ENCODE peak calls at places on chromosomes 2 and 18, in four cellular contexts. B, X, Q and N are unnamed samples.

GRCh38 chr18:79611040-79611681 is 68.4 kb upstream of the CTDP1 start:
- DNase-seq in X (no peak), Q (peak), B (peak), N (no peak)

GRCh38 chr2:130963849-130964793 is 127.4 kb downstream of the ARHGEF4 start:
- DNase-seq in Q (no peak), X (no peak), B (no peak), N (no peak)

GRCh38 chr18:9595197-9595596 is 19.2 kb downstream of the PPP4R1 start:
- DNase-seq in B (peak), Q (no peak), X (no peak), N (no peak)

GRCh38 chr2:239816571-239816970 is 208.6 kb downstream of the NDUFA10 start:
- DNase-seq in B (no peak), X (no peak), Q (no peak), N (no peak)

GRCh38 chr2:199861116-199861774 is 10.3 kb upstream of the FTCDNL1 start:
- DNase-seq in X (no peak), Q (no peak), B (peak), N (no peak)

GRCh38 chr2:27739058-27739373 is 32.5 kb upstream of the MRPL33 start:
- DNase-seq in B (no peak), X (no peak), Q (no peak), N (no peak)

GRCh38 chr18:51171208-51171607 is 26.3 kb downstream of the MEX3C start:
- DNase-seq in Q (no peak), B (no peak), X (no peak), N (no peak)

GRCh38 chr2:64203131-64204005 is 59.1 kb upstream of the PELI1 start:
- DNase-seq in X (peak), Q (no peak), B (peak), N (no peak)

GRCh38 chr2:69565431-69565839 is 78.1 kb downstream of the AAK1 start:
- DNase-seq in Q (peak), B (no peak), X (no peak), N (no peak)

GRCh38 chr2:25158096-25158852 is 10.1 kb downstream of the POMC start:
- DNase-seq in X (no peak), B (no peak), Q (no peak), N (no peak)

GRCh38 chr2:100944617-100945432 is 57.3 kb upstream of the RPL31 start:
- DNase-seq in Q (no peak), X (no peak), B (no peak), N (no peak)

GRCh38 chr2:100941646-100942240 is 60.3 kb upstream of the RPL31 start:
- DNase-seq in B (peak), X (no peak), Q (no peak), N (no peak)

GRCh38 chr2:100948965-100949364 is 53.1 kb upstream of the RPL31 start:
- DNase-seq in X (no peak), Q (no peak), B (no peak), N (no peak)

GRCh38 chr2:100945930-100946607 is 56.0 kb upstream of the RPL31 start:
- DNase-seq in Q (peak), B (no peak), X (no peak), N (no peak)

GRCh38 chr2:100945433-100945740 is 56.7 kb upstream of the RPL31 start:
- DNase-seq in X (no peak), Q (no peak), B (no peak), N (no peak)
- TF ChIP-seq CTCF in X (no peak), Q (no peak), B (no peak), N (no peak)

GRCh38 chr2:205060269-205060668 is 515.0 kb downstream of the PARD3B start:
- DNase-seq in X (peak), Q (no peak), B (peak), N (peak)
- TF ChIP-seq CTCF in X (no peak), Q (no peak), B (no peak), N (no peak)

DNA sequence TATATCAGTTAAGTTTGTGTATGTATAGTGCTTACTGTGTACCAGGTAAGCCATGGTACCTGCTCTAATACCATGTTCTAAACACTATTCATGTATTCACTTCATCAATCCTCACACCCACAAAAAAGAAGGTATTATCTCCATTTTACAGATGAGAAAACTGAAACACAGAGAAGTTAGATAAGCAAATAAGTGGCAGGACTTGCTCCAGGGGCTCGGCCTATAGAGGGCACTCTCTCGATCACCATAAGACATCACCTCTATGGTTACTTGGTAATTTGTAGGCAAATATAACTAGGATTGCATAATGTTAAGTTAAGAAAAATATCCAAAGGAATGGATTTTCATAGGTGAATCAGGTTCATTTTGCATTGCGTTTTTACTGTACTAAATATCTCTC is 118.1 kb upstream of the FN1 start:
- DNase-seq in Q (no peak), B (no peak), X (no peak), N (no peak)
- TF ChIP-seq CTCF in Q (no peak), B (peak), X (no peak), N (no peak)

GRCh38 chr18:40413160-40413559 is 1541.9 kb upstream of the PIK3C3 start:
- DNase-seq in X (no peak), Q (no peak), B (peak), N (no peak)
- TF ChIP-seq CTCF in X (peak), Q (no peak), B (peak), N (no peak)